ENCODE peak calls at places on chromosomes 3 and 15, in nine cellular contexts. D is adipocyte, V is NCI-H2081, R is fibroblast of gingiva, U is upper lobe of right lung, M is neural crest cell, N is endothelial cell, T is C1 segment of cervical spinal cord, E is glutamatergic neuron. L is an unnamed sample.

GRCh38 chr3:171000281-171000680 is 26.2 kb downstream of the SLC2A2 start:
- DNase-seq in D (no peak), V (no peak), R (no peak), U (no peak), M (no peak), N (no peak), T (no peak), E (no peak), L (no peak)

GRCh38 chr3:159082514-159082913 is 280.7 kb downstream of the MFSD1 start:
- DNase-seq in D (peak; percentile 21), V (no peak), R (no peak), U (no peak), M (no peak), N (no peak), T (no peak), E (no peak), L (no peak)

GRCh38 chr3:194879991-194880939 is 194.6 kb downstream of the FAM43A start:
- DNase-seq in D (peak; percentile 39), V (peak; percentile 48), R (peak; percentile 24), U (no peak), M (no peak), N (no peak), T (no peak), E (peak; percentile 77), L (peak; percentile 7)

GRCh38 chr15:70215951-70216350 is 118.2 kb upstream of the TLE3 start:
- DNase-seq in D (no peak), V (no peak), R (no peak), U (no peak), M (no peak), N (no peak), T (no peak), E (no peak), L (no peak)

GRCh38 chr15:94231728-94232086 is 346 bp downstream of the MCTP2 start:
- DNase-seq in D (peak; percentile 34), V (no peak), R (no peak), U (no peak), M (peak; percentile 1), N (peak; percentile 20), T (no peak), E (peak; percentile 18), L (peak; percentile 49)

GRCh38 chr3:144045766-144046165 is 74.1 kb downstream of the DIPK2A start:
- DNase-seq in D (peak; percentile 23), V (no peak), R (no peak), U (no peak), M (no peak), N (no peak), T (no peak), E (no peak), L (no peak)

GRCh38 chr3:181239456-181239855 is 249.9 kb upstream of the DNAJC19 start:
- DNase-seq in D (no peak), V (no peak), R (no peak), U (no peak), M (no peak), N (no peak), T (no peak), E (no peak), L (no peak)

GRCh38 chr3:22608093-22608492 is 595.0 kb upstream of the UBE2E2 start:
- DNase-seq in D (no peak), V (no peak), R (no peak), U (no peak), M (no peak), N (no peak), T (no peak), E (no peak), L (no peak)

GRCh38 chr3:98921957-98922356 is 20.5 kb upstream of the DCBLD2 start:
- DNase-seq in D (no peak), V (no peak), R (peak; percentile 35), U (no peak), M (no peak), N (no peak), T (no peak), E (no peak), L (no peak)

GRCh38 chr3:178086419-178086818 is 449.8 kb upstream of the KCNMB2 start:
- DNase-seq in D (no peak), V (peak; percentile 65), R (peak; percentile 4), U (no peak), M (no peak), N (no peak), T (no peak), E (no peak), L (no peak)

GRCh38 chr15:57667171-57667924 is 39.2 kb upstream of the POLR2M start:
- DNase-seq in D (peak; percentile 90), V (no peak), R (peak; percentile 63), U (no peak), M (no peak), N (no peak), T (no peak), E (no peak), L (no peak)

GRCh38 chr15:101046826-101047225 is 127.7 kb downstream of the LRRK1 start:
- DNase-seq in D (no peak), V (no peak), R (no peak), U (no peak), M (no peak), N (no peak), T (no peak), E (no peak), L (peak; percentile 2)

GRCh38 chr3:53056442-53056841 is 10.6 kb upstream of the SFMBT1 start:
- DNase-seq in D (no peak), V (no peak), R (no peak), U (no peak), M (no peak), N (peak; percentile 23), T (no peak), E (no peak), L (no peak)

GRCh38 chr3:73484656-73485248 is 140.0 kb downstream of the PDZRN3 start:
- DNase-seq in D (peak; percentile 44), V (no peak), R (no peak), U (no peak), M (no peak), N (no peak), T (no peak), E (no peak), L (no peak)

L was measured in transverse colon.